ENCODE peak calls at places on chromosomes 1 and 21, in ten cellular contexts. J is RWPE1, N is uterus, U is lower lobe of right lung, D is stomach, A is caudate nucleus, Q is fibroblast of lung, X is hepatocyte, E is pancreas, M is K562. I is an unnamed sample.

GRCh38 chr1:169925505-169926482 is 32.1 kb upstream of the SCYL3 start:
- DNase-seq in J (no peak), N (no peak), U (no peak), D (no peak), A (no peak), Q (no peak), X (no peak), E (no peak), M (no peak), I (no peak)

GRCh38 chr1:67146101-67146500 is 11.3 kb upstream of the C1orf141 start:
- DNase-seq in J (no peak), N (no peak), U (no peak), D (no peak), A (no peak), Q (no peak), X (no peak), E (no peak), M (no peak), I (no peak)

GRCh38 chr1:214566158-214567104 is 15.0 kb upstream of the PTPN14 start:
- DNase-seq in J (peak), N (no peak), U (no peak), D (no peak), A (no peak), Q (peak), X (no peak), E (no peak), M (no peak), I (peak)

GRCh38 chr1:31036749-31037500 is 28.6 kb downstream of the PUM1 start:
- DNase-seq in J (no peak), N (no peak), U (no peak), D (no peak), A (no peak), Q (no peak), X (no peak), E (no peak), M (no peak), I (no peak)

GRCh38 chr1:6468729-6469461 is 2.9 kb upstream of the TNFRSF25 start:
- DNase-seq in J (no peak), N (no peak), U (no peak), D (no peak), A (no peak), Q (no peak), X (no peak), E (peak), M (no peak), I (no peak)

GRCh38 chr1:77513839-77514763 is 168.4 kb downstream of the ZZZ3 start:
- DNase-seq in J (no peak), N (peak), U (no peak), D (no peak), A (no peak), Q (peak), X (no peak), E (no peak), M (no peak), I (peak)

GRCh38 chr21:29504751-29505321 is 206.1 kb downstream of the BACH1 start:
- DNase-seq in J (peak), N (no peak), U (no peak), D (no peak), A (no peak), Q (no peak), X (no peak), E (no peak), M (peak), I (no peak)

GRCh38 chr1:210222288-210223006 is 10.1 kb upstream of the SERTAD4 start:
- DNase-seq in J (peak), N (no peak), U (peak), D (peak), A (no peak), Q (no peak), X (peak), E (no peak), M (no peak), I (no peak)

GRCh38 chr1:113760102-113760804 is 967 bp upstream of the PHTF1 start:
- DNase-seq in J (no peak), N (no peak), U (no peak), D (no peak), A (no peak), Q (no peak), X (no peak), E (no peak), M (peak), I (no peak)

GRCh38 chr1:26961826-26962225 is 1.6 kb upstream of the KDF1 start:
- DNase-seq in J (peak), N (no peak), U (no peak), D (no peak), A (no peak), Q (peak), X (no peak), E (no peak), M (no peak), I (no peak)

GRCh38 chr21:42685036-42685435 is 31.6 kb downstream of the PDE9A start:
- DNase-seq in J (no peak), N (no peak), U (no peak), D (no peak), A (no peak), Q (no peak), X (no peak), E (no peak), M (no peak), I (no peak)

GRCh38 chr1:45876000-45876399 is 72.6 kb downstream of the MAST2 start:
- DNase-seq in J (no peak), N (no peak), U (no peak), D (no peak), A (no peak), Q (no peak), X (no peak), E (no peak), M (peak), I (no peak)

GRCh38 chr1:218066332-218066731 is 218.8 kb upstream of the RRP15 start:
- DNase-seq in J (no peak), N (no peak), U (no peak), D (no peak), A (no peak), Q (no peak), X (no peak), E (no peak), M (no peak), I (no peak)

GRCh38 chr1:41574842-41575241 is 90.4 kb upstream of the EDN2 start:
- DNase-seq in J (no peak), N (no peak), U (no peak), D (peak), A (no peak), Q (no peak), X (no peak), E (no peak), M (no peak), I (no peak)

GRCh38 chr1:226784081-226785049 is 45.3 kb upstream of the ITPKB start:
- DNase-seq in J (no peak), N (no peak), U (no peak), D (no peak), A (no peak), Q (no peak), X (no peak), E (no peak), M (no peak), I (peak)

GRCh38 chr21:41689289-41689583 is 77.6 kb downstream of the RIPK4 start:
- DNase-seq in J (no peak), N (no peak), U (no peak), D (no peak), A (no peak), Q (no peak), X (no peak), E (no peak), M (no peak), I (no peak)

GRCh38 chr1:27528701-27529637 is 39.0 kb upstream of the WASF2 start:
- DNase-seq in J (no peak), N (peak), U (no peak), D (no peak), A (peak), Q (peak), X (peak), E (no peak), M (peak), I (peak)

GRCh38 chr1:204560590-204560989 is 44.4 kb downstream of the MDM4 start:
- DNase-seq in J (no peak), N (no peak), U (no peak), D (no peak), A (no peak), Q (peak), X (peak), E (no peak), M (no peak), I (peak)

GRCh38 chr1:27588256-27589232 is 15.4 kb downstream of the AHDC1 start:
- DNase-seq in J (no peak), N (peak), U (no peak), D (no peak), A (no peak), Q (no peak), X (no peak), E (no peak), M (no peak), I (no peak)

GRCh38 chr1:223248001-223248786 is 105.1 kb upstream of the TLR5 start:
- DNase-seq in J (no peak), N (no peak), U (no peak), D (peak), A (no peak), Q (no peak), X (no peak), E (no peak), M (no peak), I (no peak)

GRCh38 chr1:107230121-107230520 is 89.3 kb downstream of the NTNG1 start:
- DNase-seq in J (no peak), N (no peak), U (no peak), D (no peak), A (no peak), Q (no peak), X (no peak), E (no peak), M (no peak), I (no peak)

GRCh38 chr1:91582431-91582921 is 81.8 kb downstream of the CDC7 start:
- DNase-seq in J (peak), N (peak), U (no peak), D (no peak), A (no peak), Q (peak), X (peak), E (no peak), M (no peak), I (no peak)

GRCh38 chr1:55053265-55053954 is 14.1 kb downstream of the PCSK9 start:
- DNase-seq in J (no peak), N (no peak), U (peak), D (no peak), A (no peak), Q (no peak), X (no peak), E (no peak), M (no peak), I (no peak)

GRCh38 chr1:2575801-2576663 is 10.5 kb upstream of the PRXL2B start:
- DNase-seq in J (no peak), N (no peak), U (peak), D (peak), A (no peak), Q (no peak), X (peak), E (peak), M (no peak), I (no peak)

GRCh38 chr1:30415171-30415940 is 308.0 kb downstream of the MATN1 start:
- DNase-seq in J (no peak), N (no peak), U (no peak), D (no peak), A (no peak), Q (no peak), X (no peak), E (no peak), M (no peak), I (no peak)

GRCh38 chr1:150931773-150932172 is 5.6 kb downstream of the SETDB1 start:
- DNase-seq in J (no peak), N (no peak), U (no peak), D (no peak), A (no peak), Q (peak), X (no peak), E (no peak), M (peak), I (no peak)

GRCh38 chr1:198830397-198830796 is 191.6 kb downstream of the PTPRC start:
- DNase-seq in J (no peak), N (no peak), U (no peak), D (no peak), A (no peak), Q (no peak), X (no peak), E (no peak), M (no peak), I (no peak)

GRCh38 chr1:218496561-218496960 is 151.4 kb downstream of the TGFB2 start:
- DNase-seq in J (peak), N (no peak), U (no peak), D (no peak), A (no peak), Q (peak), X (peak), E (no peak), M (no peak), I (peak)

GRCh38 chr1:194698908-194699318 is 1512.5 kb upstream of the B3GALT2 start:
- DNase-seq in J (no peak), N (no peak), U (no peak), D (no peak), A (no peak), Q (peak), X (no peak), E (no peak), M (peak), I (no peak)

GRCh38 chr21:39224930-39225329 is 41.7 kb upstream of the PSMG1 start:
- DNase-seq in J (no peak), N (no peak), U (no peak), D (no peak), A (no peak), Q (no peak), X (no peak), E (no peak), M (no peak), I (no peak)

GRCh38 chr1:220828950-220829586 is 42.4 kb downstream of the MTARC1 start:
- DNase-seq in J (no peak), N (no peak), U (no peak), D (no peak), A (no peak), Q (no peak), X (no peak), E (no peak), M (no peak), I (no peak)

GRCh38 chr1:3070654-3071506 is 1.9 kb downstream of the PRDM16 start:
- DNase-seq in J (no peak), N (no peak), U (peak), D (no peak), A (no peak), Q (no peak), X (peak), E (peak), M (no peak), I (no peak)

GRCh38 chr1:229129306-229130027 is 141.4 kb upstream of the RAB4A start:
- DNase-seq in J (no peak), N (no peak), U (no peak), D (no peak), A (no peak), Q (no peak), X (no peak), E (no peak), M (no peak), I (no peak)

GRCh38 chr1:53316742-53317650 is 10.9 kb downstream of the LRP8 start:
- DNase-seq in J (no peak), N (no peak), U (peak), D (no peak), A (no peak), Q (no peak), X (no peak), E (no peak), M (no peak), I (peak)

GRCh38 chr1:53314606-53315005 is 13.3 kb downstream of the LRP8 start:
- DNase-seq in J (no peak), N (no peak), U (peak), D (no peak), A (no peak), Q (no peak), X (no peak), E (no peak), M (no peak), I (no peak)

GRCh38 chr1:53316058-53316741 is 11.7 kb downstream of the LRP8 start:
- DNase-seq in J (no peak), N (no peak), U (peak), D (no peak), A (no peak), Q (no peak), X (peak), E (no peak), M (peak), I (no peak)

GRCh38 chr1:53314096-53314495 is 13.8 kb downstream of the LRP8 start:
- DNase-seq in J (no peak), N (no peak), U (peak), D (no peak), A (no peak), Q (no peak), X (no peak), E (peak), M (no peak), I (no peak)

GRCh38 chr1:53315456-53316048 is 12.3 kb downstream of the LRP8 start:
- DNase-seq in J (no peak), N (no peak), U (peak), D (peak), A (no peak), Q (no peak), X (no peak), E (no peak), M (no peak), I (no peak)
- H3K27ac ChIP-seq in J (peak), N (no peak), U (no peak), D (no peak), A (no peak), Q (no peak), X (no peak), E (peak), M (no peak), I (no peak)

DNA sequence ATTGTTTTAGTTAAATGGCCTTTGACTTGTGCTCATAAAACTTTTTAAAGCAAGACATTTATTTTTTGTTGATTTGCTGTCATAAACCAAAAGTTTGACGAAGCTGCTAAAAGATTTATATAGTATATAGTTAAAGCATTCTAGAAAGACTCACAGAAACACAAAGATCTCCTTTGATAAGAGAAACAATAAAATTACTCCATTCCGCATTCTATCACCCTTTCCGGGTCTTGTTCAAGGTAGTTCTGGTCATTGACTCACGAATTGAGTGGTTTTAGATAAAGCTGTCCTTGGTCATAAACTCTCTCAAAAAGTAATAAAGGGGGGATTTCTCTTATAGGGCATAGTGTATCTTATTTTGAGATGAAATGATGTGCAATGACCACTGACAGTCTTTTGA is 1010.5 kb upstream of the NCAM2 start:
- DNase-seq in J (no peak), N (no peak), U (no peak), D (no peak), A (no peak), Q (no peak), X (no peak), E (no peak), M (no peak), I (no peak)
- H3K27ac ChIP-seq in J (no peak), N (no peak), U (no peak), D (no peak), A (no peak), Q (no peak), X (no peak), E (no peak), M (no peak), I (no peak)

GRCh38 chr1:34867421-34867820 is 7.9 kb upstream of the SMIM12 start:
- DNase-seq in J (no peak), N (no peak), U (no peak), D (no peak), A (no peak), Q (no peak), X (no peak), E (no peak), M (no peak), I (no peak)

GRCh38 chr1:34865981-34866761 is 6.6 kb upstream of the SMIM12 start:
- DNase-seq in J (peak), N (peak), U (peak), D (peak), A (peak), Q (peak), X (peak), E (peak), M (peak), I (peak)

GRCh38 chr1:34868230-34869049 is 8.9 kb upstream of the SMIM12 start:
- DNase-seq in J (no peak), N (no peak), U (no peak), D (no peak), A (no peak), Q (no peak), X (no peak), E (no peak), M (no peak), I (no peak)

GRCh38 chr1:34865573-34865972 is 6.0 kb upstream of the SMIM12 start:
- DNase-seq in J (no peak), N (peak), U (no peak), D (no peak), A (no peak), Q (no peak), X (no peak), E (peak), M (no peak), I (no peak)

DNA sequence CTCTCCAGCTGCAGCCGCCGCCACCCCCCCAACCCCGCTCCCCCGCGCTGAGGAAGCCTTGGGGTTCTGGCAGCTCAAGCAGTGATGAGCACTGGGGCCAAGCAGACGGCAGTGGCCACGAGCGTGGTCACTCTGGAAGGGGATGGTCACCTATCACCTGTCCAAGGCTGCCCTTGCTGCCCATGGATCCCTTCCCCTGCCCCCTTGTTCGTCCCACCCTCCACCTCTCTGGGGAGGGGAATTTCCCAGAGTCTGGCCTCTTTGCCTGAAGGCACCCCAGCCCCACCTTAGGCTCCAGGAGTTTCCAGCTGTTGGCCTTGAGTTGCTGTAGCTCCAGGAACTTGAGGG is 7.2 kb upstream of the SMIM12 start:
- DNase-seq in J (no peak), N (no peak), U (no peak), D (no peak), A (no peak), Q (no peak), X (no peak), E (no peak), M (no peak), I (no peak)
- H3K27ac ChIP-seq in J (peak), N (peak), U (peak), D (peak), A (peak), Q (no peak), X (no peak), E (no peak), M (no peak), I (no peak)

DNA sequence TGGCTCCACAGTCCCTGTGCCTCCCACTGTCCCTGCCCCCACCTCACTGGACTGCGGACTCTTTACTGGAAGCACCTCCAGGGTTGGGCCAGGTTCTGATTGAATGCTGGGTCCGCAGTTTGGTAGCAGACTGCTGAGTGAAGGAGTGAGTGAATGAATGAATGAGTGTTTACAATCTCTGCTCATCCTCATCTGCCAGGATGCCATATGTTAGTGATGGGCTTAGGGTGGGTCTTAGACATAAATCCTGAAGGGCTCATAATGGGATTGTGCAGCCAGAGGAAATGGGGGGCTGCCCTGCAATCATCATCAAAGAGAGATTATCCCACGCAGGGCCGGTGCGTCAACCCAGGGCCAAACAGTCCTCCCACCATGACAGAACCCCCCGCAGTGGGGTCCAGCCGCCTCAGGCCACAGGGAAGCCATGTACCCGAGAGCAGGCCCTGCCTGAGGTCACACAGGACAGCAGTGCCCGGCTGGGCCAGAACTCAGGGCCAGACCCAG is 26.1 kb downstream of the SLC1A7 start:
- DNase-seq in J (no peak), N (no peak), U (no peak), D (no peak), A (no peak), Q (no peak), X (no peak), E (no peak), M (no peak), I (no peak)
- H3K27ac ChIP-seq in J (no peak), N (peak), U (no peak), D (no peak), A (no peak), Q (no peak), X (no peak), E (no peak), M (no peak), I (no peak)

I was measured in SJCRH30.